ENCODE peak calls at places on chromosomes 13 and 19, in five cellular contexts. One of them, this sample, is unnamed.

GRCh38 chr19:55158848-55159793 is 1.6 kb upstream of the TNNI3 start:
- DNase-seq in psoas muscle: peak; percentile 68
- DNase-seq in omental fat pad: no peak
- DNase-seq in progenitor cell of endocrine pancreas: no peak
- DNase-seq in keratinocyte: no peak
- DNase-seq in this sample: no peak

GRCh38 chr13:79346300-79346914 is 59.6 kb downstream of the RBM26 start:
- DNase-seq in keratinocyte: no peak
- DNase-seq in progenitor cell of endocrine pancreas: no peak
- DNase-seq in psoas muscle: no peak
- DNase-seq in omental fat pad: no peak
- DNase-seq in this sample: no peak

GRCh38 chr13:72920097-72920496 is 138.2 kb downstream of the PIBF1 start:
- DNase-seq in keratinocyte: no peak
- DNase-seq in omental fat pad: no peak
- DNase-seq in progenitor cell of endocrine pancreas: no peak
- DNase-seq in psoas muscle: peak; percentile 64
- DNase-seq in this sample: no peak

GRCh38 chr19:55686311-55687050 is 11.5 kb downstream of the EPN1 start:
- DNase-seq in psoas muscle: peak; percentile 39
- DNase-seq in keratinocyte: no peak
- DNase-seq in progenitor cell of endocrine pancreas: no peak
- DNase-seq in omental fat pad: no peak
- DNase-seq in this sample: no peak

GRCh38 chr13:24270639-24271131 is 38.7 kb upstream of the C1QTNF9 start:
- DNase-seq in omental fat pad: no peak
- DNase-seq in psoas muscle: peak; percentile 63
- DNase-seq in keratinocyte: no peak
- DNase-seq in progenitor cell of endocrine pancreas: no peak
- DNase-seq in this sample: peak; percentile 70

GRCh38 chr13:110233682-110234280 is 73.2 kb downstream of the COL4A1 start:
- DNase-seq in keratinocyte: no peak
- DNase-seq in progenitor cell of endocrine pancreas: no peak
- DNase-seq in omental fat pad: no peak
- DNase-seq in psoas muscle: peak; percentile 25
- DNase-seq in this sample: no peak

GRCh38 chr13:40064723-40065122 is 409.3 kb downstream of the COG6 start:
- DNase-seq in keratinocyte: peak; percentile 44
- DNase-seq in progenitor cell of endocrine pancreas: no peak
- DNase-seq in psoas muscle: no peak
- DNase-seq in omental fat pad: no peak
- DNase-seq in this sample: no peak

GRCh38 chr13:60591348-60591747 is 194.3 kb downstream of the TDRD3 start:
- DNase-seq in progenitor cell of endocrine pancreas: no peak
- DNase-seq in omental fat pad: no peak
- DNase-seq in psoas muscle: no peak
- DNase-seq in keratinocyte: peak; percentile 7
- DNase-seq in this sample: no peak

GRCh38 chr19:46926201-46927071 is 65.6 kb downstream of the ARHGAP35 start:
- DNase-seq in omental fat pad: no peak
- DNase-seq in progenitor cell of endocrine pancreas: no peak
- DNase-seq in keratinocyte: no peak
- DNase-seq in psoas muscle: no peak
- DNase-seq in this sample: no peak

GRCh38 chr13:25901460-25902376 is 150.1 kb downstream of the SHISA2 start:
- DNase-seq in omental fat pad: no peak
- DNase-seq in psoas muscle: no peak
- DNase-seq in progenitor cell of endocrine pancreas: no peak
- DNase-seq in keratinocyte: peak; percentile 94
- DNase-seq in this sample: no peak

GRCh38 chr13:113520571-113520970 is 30.1 kb upstream of the DCUN1D2 start:
- DNase-seq in progenitor cell of endocrine pancreas: no peak
- DNase-seq in omental fat pad: no peak
- DNase-seq in psoas muscle: no peak
- DNase-seq in keratinocyte: no peak
- DNase-seq in this sample: no peak

GRCh38 chr13:64075543-64076271 is 2660.1 kb upstream of the PCDH20 start:
- DNase-seq in progenitor cell of endocrine pancreas: no peak
- DNase-seq in keratinocyte: no peak
- DNase-seq in psoas muscle: no peak
- DNase-seq in omental fat pad: no peak
- DNase-seq in this sample: no peak

GRCh38 chr13:26340812-26341211 is 86.9 kb downstream of the CDK8 start:
- DNase-seq in progenitor cell of endocrine pancreas: no peak
- DNase-seq in keratinocyte: no peak
- DNase-seq in psoas muscle: no peak
- DNase-seq in omental fat pad: no peak
- DNase-seq in this sample: no peak

GRCh38 chr13:41019027-41019487 is at the start of gene ELF1:
- DNase-seq in progenitor cell of endocrine pancreas: no peak
- DNase-seq in omental fat pad: no peak
- DNase-seq in keratinocyte: peak; percentile 26
- DNase-seq in psoas muscle: no peak
- DNase-seq in this sample: peak; percentile 68

GRCh38 chr13:25905411-25906010 is 146.3 kb downstream of the SHISA2 start:
- DNase-seq in omental fat pad: no peak
- DNase-seq in psoas muscle: no peak
- DNase-seq in keratinocyte: no peak
- DNase-seq in progenitor cell of endocrine pancreas: no peak
- DNase-seq in this sample: no peak

GRCh38 chr13:32911506-32911905 is 104.7 kb upstream of the KL start:
- DNase-seq in psoas muscle: no peak
- DNase-seq in keratinocyte: no peak
- DNase-seq in omental fat pad: no peak
- DNase-seq in progenitor cell of endocrine pancreas: no peak
- DNase-seq in this sample: no peak

GRCh38 chr13:90926459-90926858 is 421.0 kb upstream of the MIR17HG start:
- DNase-seq in omental fat pad: no peak
- DNase-seq in psoas muscle: no peak
- DNase-seq in keratinocyte: no peak
- DNase-seq in progenitor cell of endocrine pancreas: no peak
- DNase-seq in this sample: no peak

GRCh38 chr19:9818175-9818733 is 625 bp downstream of the FBXL12 start:
- DNase-seq in omental fat pad: no peak
- DNase-seq in progenitor cell of endocrine pancreas: no peak
- DNase-seq in keratinocyte: no peak
- DNase-seq in psoas muscle: no peak
- DNase-seq in this sample: no peak

GRCh38 chr13:103157034-103157433 is 90.8 kb upstream of the SLC10A2 start:
- DNase-seq in progenitor cell of endocrine pancreas: no peak
- DNase-seq in psoas muscle: no peak
- DNase-seq in keratinocyte: no peak
- DNase-seq in omental fat pad: no peak
- DNase-seq in this sample: no peak

GRCh38 chr19:4055209-4055552 is 11.5 kb downstream of the ZBTB7A start:
- DNase-seq in progenitor cell of endocrine pancreas: no peak
- DNase-seq in psoas muscle: no peak
- DNase-seq in omental fat pad: no peak
- DNase-seq in keratinocyte: no peak
- DNase-seq in this sample: no peak

GRCh38 chr13:95676100-95676774 is 702 bp upstream of the DNAJC3 start:
- DNase-seq in psoas muscle: peak; percentile 57
- DNase-seq in omental fat pad: peak; percentile 24
- DNase-seq in keratinocyte: no peak
- DNase-seq in progenitor cell of endocrine pancreas: no peak
- DNase-seq in this sample: no peak

GRCh38 chr13:36965767-36966166 is 33.4 kb downstream of the ALG5 start:
- DNase-seq in psoas muscle: no peak
- DNase-seq in keratinocyte: peak; percentile 21
- DNase-seq in progenitor cell of endocrine pancreas: no peak
- DNase-seq in omental fat pad: no peak
- DNase-seq in this sample: no peak

GRCh38 chr19:12610540-12611360 is at the start of the genes ZNF490 and ZNF791:
- DNase-seq in omental fat pad: peak; percentile 97
- DNase-seq in psoas muscle: peak; percentile 99
- DNase-seq in progenitor cell of endocrine pancreas: peak; percentile 93
- DNase-seq in keratinocyte: peak; percentile 78
- DNase-seq in this sample: peak; percentile 99

GRCh38 chr13:43333176-43333575 is 309.8 kb downstream of the DNAJC15 start:
- DNase-seq in psoas muscle: no peak
- DNase-seq in omental fat pad: no peak
- DNase-seq in keratinocyte: no peak
- DNase-seq in progenitor cell of endocrine pancreas: no peak
- DNase-seq in this sample: no peak

GRCh38 chr13:100247937-100248336 is 159.0 kb downstream of the PCCA start:
- DNase-seq in psoas muscle: no peak
- DNase-seq in progenitor cell of endocrine pancreas: no peak
- DNase-seq in omental fat pad: no peak
- DNase-seq in keratinocyte: no peak
- DNase-seq in this sample: no peak

GRCh38 chr13:33767140-33767539 is 50.8 kb upstream of the RFC3 start:
- DNase-seq in omental fat pad: no peak
- DNase-seq in keratinocyte: no peak
- DNase-seq in psoas muscle: no peak
- DNase-seq in progenitor cell of endocrine pancreas: no peak
- DNase-seq in this sample: no peak

GRCh38 chr19:22421797-22422196 is 349 bp downstream of the ZNF98 start:
- DNase-seq in omental fat pad: no peak
- DNase-seq in psoas muscle: no peak
- DNase-seq in progenitor cell of endocrine pancreas: no peak
- DNase-seq in keratinocyte: no peak
- DNase-seq in this sample: no peak

GRCh38 chr19:54178581-54179261 is 5.8 kb upstream of the TMC4 start:
- DNase-seq in psoas muscle: no peak
- DNase-seq in progenitor cell of endocrine pancreas: no peak
- DNase-seq in omental fat pad: no peak
- DNase-seq in keratinocyte: no peak
- DNase-seq in this sample: no peak